ENCODE peak calls at places on chromosomes 5 and 9, in six cellular contexts. W is HCT116, G is H1, K is K562, N is HepG2, Z is GM12878. L is an unnamed sample.

GRCh38 chr5:93162201-93162654 is 418.8 kb downstream of the NR2F1-AS1 start:
- DNase-seq in W (peak), G (no peak), K (no peak), N (no peak), Z (no peak), L (no peak)

GRCh38 chr5:109231331-109231730 is 178.4 kb downstream of the PJA2 start:
- DNase-seq in W (no peak), G (no peak), K (no peak), N (no peak), Z (no peak), L (no peak)

GRCh38 chr5:131164161-131164930 is 710 bp downstream of the HINT1 start:
- DNase-seq in W (no peak), G (no peak), K (peak), N (peak), Z (no peak), L (peak)

GRCh38 chr5:34716986-34717385 is 60.9 kb downstream of the RAI14 start:
- DNase-seq in W (no peak), G (no peak), K (no peak), N (no peak), Z (no peak), L (no peak)

GRCh38 chr9:33187519-33188218 is 20.5 kb upstream of the B4GALT1 start:
- DNase-seq in W (no peak), G (no peak), K (no peak), N (no peak), Z (no peak), L (no peak)

GRCh38 chr5:162768962-162769464 is 668.4 kb upstream of the CCNG1 start:
- DNase-seq in W (no peak), G (no peak), K (no peak), N (no peak), Z (peak), L (no peak)

GRCh38 chr5:3364941-3365340 is 230.7 kb upstream of the IRX1 start:
- DNase-seq in W (no peak), G (no peak), K (no peak), N (no peak), Z (no peak), L (no peak)

GRCh38 chr5:39494099-39494498 is 69.3 kb upstream of the DAB2 start:
- DNase-seq in W (no peak), G (no peak), K (no peak), N (no peak), Z (no peak), L (no peak)

GRCh38 chr9:111597852-111598729 is 1.4 kb downstream of the PTGR1 start:
- DNase-seq in W (peak), G (peak), K (peak), N (peak), Z (no peak), L (peak)

GRCh38 chr5:179167871-179168451 is 107.8 kb downstream of the ZNF354C start:
- DNase-seq in W (no peak), G (no peak), K (no peak), N (no peak), Z (no peak), L (no peak)

GRCh38 chr5:145847499-145848497 is 12.7 kb upstream of the PRELID2 start:
- DNase-seq in W (peak), G (no peak), K (peak), N (no peak), Z (no peak), L (no peak)

GRCh38 chr5:133489632-133490031 is 122.7 kb downstream of the FSTL4 start:
- DNase-seq in W (peak), G (no peak), K (peak), N (peak), Z (no peak), L (no peak)

GRCh38 chr9:131010482-131011273 is 1.7 kb downstream of the LAMC3 start:
- DNase-seq in W (no peak), G (no peak), K (peak), N (no peak), Z (no peak), L (no peak)

DNA sequence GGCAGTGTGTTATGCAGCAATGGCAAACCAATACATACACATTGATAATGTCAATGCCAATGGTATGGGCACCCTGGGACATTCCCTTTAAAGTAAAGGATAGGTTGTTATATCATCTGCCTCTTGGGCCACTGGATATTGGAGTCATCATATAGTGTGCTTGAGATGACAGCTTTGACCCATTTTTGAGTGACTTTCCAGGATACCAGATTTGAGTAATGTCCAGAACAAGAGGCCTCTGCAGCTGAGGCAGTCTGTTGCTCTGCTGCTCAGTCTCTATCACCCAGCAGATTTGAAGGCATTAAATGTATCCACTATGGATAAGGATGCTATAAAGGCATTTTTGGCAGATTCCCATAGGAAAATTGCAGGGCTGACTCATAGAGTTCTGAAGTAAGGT is 525.5 kb upstream of the SEMA6A start:
- DNase-seq in W (no peak), G (no peak), K (no peak), N (no peak), Z (no peak), L (no peak)
- TF ChIP-seq JUND in W (no peak), G (no peak), K (no peak), N (no peak), Z (no peak), L (no peak)

GRCh38 chr5:169499990-169500389 is 83.6 kb upstream of the SPDL1 start:
- DNase-seq in W (no peak), G (no peak), K (no peak), N (no peak), Z (no peak), L (no peak)

GRCh38 chr5:169507051-169507450 is 76.5 kb upstream of the SPDL1 start:
- DNase-seq in W (no peak), G (no peak), K (no peak), N (no peak), Z (no peak), L (no peak)

GRCh38 chr5:169503899-169504298 is 79.7 kb upstream of the SPDL1 start:
- DNase-seq in W (no peak), G (no peak), K (no peak), N (no peak), Z (no peak), L (no peak)
- TF ChIP-seq JUND in W (no peak), G (no peak), K (no peak), N (no peak), Z (no peak), L (no peak)

GRCh38 chr9:91486699-91487497 is 63.3 kb upstream of the NFIL3 start:
- DNase-seq in W (no peak), G (no peak), K (no peak), N (no peak), Z (no peak), L (no peak)
- TF ChIP-seq JUND in W (no peak), G (no peak), K (no peak), N (no peak), Z (no peak), L (no peak)

DNA sequence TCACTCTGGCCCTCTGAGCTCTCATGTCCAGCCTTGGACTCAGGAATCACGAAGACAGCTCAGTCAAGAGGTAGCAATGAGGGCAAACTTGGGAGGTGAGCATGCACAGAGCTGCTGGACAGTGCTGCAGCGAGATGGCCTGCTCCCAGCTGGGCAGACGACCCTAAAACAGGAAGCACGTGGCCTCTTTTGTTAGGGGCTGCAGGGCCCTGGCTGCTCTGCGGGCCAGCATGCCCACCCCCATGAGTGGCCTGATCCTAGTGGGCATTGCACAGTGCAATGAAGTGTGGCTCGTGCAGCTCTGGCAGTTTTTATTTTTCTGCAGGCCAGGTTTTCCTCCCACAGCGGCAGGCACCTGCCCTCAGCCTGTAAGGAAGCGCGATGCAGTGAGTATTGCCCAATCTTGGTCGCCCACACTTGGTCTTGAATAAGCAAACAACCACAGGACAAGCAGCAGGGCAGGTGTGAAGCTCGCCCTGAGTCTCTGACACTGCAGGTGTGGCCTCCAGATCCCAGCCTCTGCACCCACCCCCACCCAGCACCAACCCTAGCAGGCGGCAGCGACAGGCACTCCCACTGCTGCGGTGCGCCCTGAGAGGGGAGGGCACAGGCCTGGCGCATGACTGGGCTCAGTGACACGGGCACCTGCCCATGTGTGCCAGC is 60.8 kb downstream of the SEMA4D start:
- DNase-seq in W (no peak), G (no peak), K (no peak), N (no peak), Z (no peak), L (no peak)
- TF ChIP-seq JUND in W (no peak), G (no peak), K (no peak), N (no peak), Z (no peak), L (no peak)

GRCh38 chr5:136007271-136007670 is 21.5 kb upstream of the TGFBI start:
- DNase-seq in W (no peak), G (no peak), K (no peak), N (peak), Z (no peak), L (no peak)

GRCh38 chr5:136004436-136004835 is 24.4 kb upstream of the TGFBI start:
- DNase-seq in W (no peak), G (no peak), K (no peak), N (no peak), Z (no peak), L (no peak)

GRCh38 chr5:136005371-136005770 is 23.4 kb upstream of the TGFBI start:
- DNase-seq in W (no peak), G (no peak), K (no peak), N (no peak), Z (no peak), L (no peak)

GRCh38 chr5:136006767-136007251 is 22.0 kb upstream of the TGFBI start:
- DNase-seq in W (peak), G (no peak), K (no peak), N (no peak), Z (no peak), L (no peak)

GRCh38 chr5:136006164-136006563 is 22.6 kb upstream of the TGFBI start:
- DNase-seq in W (no peak), G (no peak), K (no peak), N (no peak), Z (no peak), L (no peak)
- TF ChIP-seq JUND in W (no peak), G (no peak), K (no peak), N (no peak), Z (no peak), L (no peak)